ENCODE peak calls at places on chromosomes 11 and 22, in seven cellular contexts. One of them, this sample, is unnamed.

GRCh38 chr11:123451183-123451907 is 21.3 kb downstream of the GRAMD1B start:
- DNase-seq in lower leg skin: no peak
- DNase-seq in uterus: no peak
- DNase-seq in stomach: no peak
- DNase-seq in right lobe of liver: no peak
- DNase-seq in A549: no peak
- DNase-seq in GM12891: no peak
- DNase-seq in this sample: no peak

GRCh38 chr22:31530816-31531180 is 34.5 kb downstream of the SFI1 start:
- DNase-seq in lower leg skin: no peak
- DNase-seq in uterus: no peak
- DNase-seq in stomach: no peak
- DNase-seq in right lobe of liver: no peak
- DNase-seq in A549: no peak
- DNase-seq in GM12891: no peak
- DNase-seq in this sample: no peak

GRCh38 chr22:50016988-50017700 is 4.6 kb upstream of the IL17REL start:
- DNase-seq in lower leg skin: no peak
- DNase-seq in uterus: no peak
- DNase-seq in stomach: peak
- DNase-seq in right lobe of liver: no peak
- DNase-seq in A549: no peak
- DNase-seq in GM12891: no peak
- DNase-seq in this sample: no peak

GRCh38 chr11:122375687-122376399 is 259.8 kb upstream of the BLID start:
- DNase-seq in lower leg skin: no peak
- DNase-seq in uterus: no peak
- DNase-seq in stomach: no peak
- DNase-seq in right lobe of liver: no peak
- DNase-seq in A549: no peak
- DNase-seq in GM12891: no peak
- DNase-seq in this sample: peak

GRCh38 chr11:10473371-10473770 is 18.3 kb downstream of the AMPD3 start:
- DNase-seq in lower leg skin: no peak
- DNase-seq in uterus: no peak
- DNase-seq in stomach: no peak
- DNase-seq in right lobe of liver: no peak
- DNase-seq in A549: no peak
- DNase-seq in GM12891: no peak
- DNase-seq in this sample: no peak

GRCh38 chr11:3104961-3105790 is 48.0 kb upstream of the CARS1 start:
- DNase-seq in lower leg skin: no peak
- DNase-seq in uterus: no peak
- DNase-seq in stomach: peak
- DNase-seq in right lobe of liver: no peak
- DNase-seq in A549: no peak
- DNase-seq in GM12891: no peak
- DNase-seq in this sample: no peak

GRCh38 chr11:102560555-102561011 is 30.0 kb upstream of the MMP7 start:
- DNase-seq in lower leg skin: peak
- DNase-seq in uterus: no peak
- DNase-seq in stomach: no peak
- DNase-seq in right lobe of liver: no peak
- DNase-seq in A549: no peak
- DNase-seq in GM12891: no peak
- DNase-seq in this sample: no peak

GRCh38 chr22:19888131-19888746 is 33.6 kb upstream of the GNB1L start:
- DNase-seq in lower leg skin: no peak
- DNase-seq in uterus: no peak
- DNase-seq in stomach: no peak
- DNase-seq in right lobe of liver: no peak
- DNase-seq in A549: no peak
- DNase-seq in GM12891: no peak
- DNase-seq in this sample: no peak

GRCh38 chr22:40400173-40400572 is 29.8 kb downstream of the SGSM3 start:
- DNase-seq in lower leg skin: no peak
- DNase-seq in uterus: no peak
- DNase-seq in stomach: peak
- DNase-seq in right lobe of liver: no peak
- DNase-seq in A549: no peak
- DNase-seq in GM12891: no peak
- DNase-seq in this sample: no peak

GRCh38 chr11:650482-650881 is 13.4 kb downstream of the DRD4 start:
- DNase-seq in lower leg skin: no peak
- DNase-seq in uterus: no peak
- DNase-seq in stomach: no peak
- DNase-seq in right lobe of liver: no peak
- DNase-seq in A549: no peak
- DNase-seq in GM12891: no peak
- DNase-seq in this sample: no peak

GRCh38 chr11:62611705-62612365 is 740 bp downstream of the EML3 start:
- DNase-seq in lower leg skin: no peak
- DNase-seq in uterus: peak
- DNase-seq in stomach: peak
- DNase-seq in right lobe of liver: no peak
- DNase-seq in A549: peak
- DNase-seq in GM12891: peak
- DNase-seq in this sample: peak

GRCh38 chr22:20873215-20873614 is 14.4 kb downstream of the SNAP29 start:
- DNase-seq in lower leg skin: no peak
- DNase-seq in uterus: no peak
- DNase-seq in stomach: no peak
- DNase-seq in right lobe of liver: no peak
- DNase-seq in A549: no peak
- DNase-seq in GM12891: no peak
- DNase-seq in this sample: no peak

GRCh38 chr11:79466411-79466810 is 25.6 kb upstream of the TENM4 start:
- DNase-seq in lower leg skin: no peak
- DNase-seq in uterus: no peak
- DNase-seq in stomach: no peak
- DNase-seq in right lobe of liver: no peak
- DNase-seq in A549: no peak
- DNase-seq in GM12891: no peak
- DNase-seq in this sample: peak

GRCh38 chr22:46997311-46997970 is 235.0 kb downstream of the TBC1D22A start:
- DNase-seq in lower leg skin: no peak
- DNase-seq in uterus: no peak
- DNase-seq in stomach: no peak
- DNase-seq in right lobe of liver: no peak
- DNase-seq in A549: no peak
- DNase-seq in GM12891: no peak
- DNase-seq in this sample: no peak

GRCh38 chr11:128471138-128471661 is 116.2 kb downstream of the ETS1 start:
- DNase-seq in lower leg skin: no peak
- DNase-seq in uterus: no peak
- DNase-seq in stomach: no peak
- DNase-seq in right lobe of liver: no peak
- DNase-seq in A549: no peak
- DNase-seq in GM12891: no peak
- DNase-seq in this sample: no peak

GRCh38 chr11:128473631-128474030 is 113.7 kb downstream of the ETS1 start:
- DNase-seq in lower leg skin: no peak
- DNase-seq in uterus: no peak
- DNase-seq in stomach: no peak
- DNase-seq in right lobe of liver: no peak
- DNase-seq in A549: no peak
- DNase-seq in GM12891: no peak
- DNase-seq in this sample: no peak

GRCh38 chr11:128470081-128470480 is 117.3 kb downstream of the ETS1 start:
- DNase-seq in lower leg skin: no peak
- DNase-seq in uterus: no peak
- DNase-seq in stomach: no peak
- DNase-seq in right lobe of liver: no peak
- DNase-seq in A549: no peak
- DNase-seq in GM12891: no peak
- DNase-seq in this sample: no peak

GRCh38 chr11:128474036-128474874 is 113.1 kb downstream of the ETS1 start:
- DNase-seq in lower leg skin: no peak
- DNase-seq in uterus: no peak
- DNase-seq in stomach: no peak
- DNase-seq in right lobe of liver: no peak
- DNase-seq in A549: no peak
- DNase-seq in GM12891: no peak
- DNase-seq in this sample: no peak

GRCh38 chr11:128472128-128473110 is 114.9 kb downstream of the ETS1 start:
- DNase-seq in lower leg skin: no peak
- DNase-seq in uterus: no peak
- DNase-seq in stomach: no peak
- DNase-seq in right lobe of liver: no peak
- DNase-seq in A549: no peak
- DNase-seq in GM12891: no peak
- DNase-seq in this sample: no peak
- TF ChIP-seq POLR2A in lower leg skin: no peak
- TF ChIP-seq POLR2A in uterus: no peak
- TF ChIP-seq POLR2A in stomach: no peak
- TF ChIP-seq POLR2A in right lobe of liver: no peak
- TF ChIP-seq POLR2A in A549: no peak
- TF ChIP-seq POLR2A in GM12891: peak
- TF ChIP-seq POLR2A in this sample: no peak

GRCh38 chr22:44045171-44045570 is 21.1 kb downstream of the PARVB start:
- DNase-seq in lower leg skin: no peak
- DNase-seq in uterus: no peak
- DNase-seq in stomach: no peak
- DNase-seq in right lobe of liver: no peak
- DNase-seq in A549: no peak
- DNase-seq in GM12891: no peak
- DNase-seq in this sample: no peak

GRCh38 chr22:44042822-44043221 is 18.7 kb downstream of the PARVB start:
- DNase-seq in lower leg skin: no peak
- DNase-seq in uterus: no peak
- DNase-seq in stomach: no peak
- DNase-seq in right lobe of liver: no peak
- DNase-seq in A549: no peak
- DNase-seq in GM12891: no peak
- DNase-seq in this sample: no peak

GRCh38 chr22:44049369-44050231 is 25.5 kb downstream of the PARVB start:
- DNase-seq in lower leg skin: no peak
- DNase-seq in uterus: peak
- DNase-seq in stomach: no peak
- DNase-seq in right lobe of liver: no peak
- DNase-seq in A549: no peak
- DNase-seq in GM12891: no peak
- DNase-seq in this sample: no peak

GRCh38 chr22:44047891-44048301 is 23.8 kb downstream of the PARVB start:
- DNase-seq in lower leg skin: no peak
- DNase-seq in uterus: no peak
- DNase-seq in stomach: no peak
- DNase-seq in right lobe of liver: no peak
- DNase-seq in A549: no peak
- DNase-seq in GM12891: no peak
- DNase-seq in this sample: no peak

DNA sequence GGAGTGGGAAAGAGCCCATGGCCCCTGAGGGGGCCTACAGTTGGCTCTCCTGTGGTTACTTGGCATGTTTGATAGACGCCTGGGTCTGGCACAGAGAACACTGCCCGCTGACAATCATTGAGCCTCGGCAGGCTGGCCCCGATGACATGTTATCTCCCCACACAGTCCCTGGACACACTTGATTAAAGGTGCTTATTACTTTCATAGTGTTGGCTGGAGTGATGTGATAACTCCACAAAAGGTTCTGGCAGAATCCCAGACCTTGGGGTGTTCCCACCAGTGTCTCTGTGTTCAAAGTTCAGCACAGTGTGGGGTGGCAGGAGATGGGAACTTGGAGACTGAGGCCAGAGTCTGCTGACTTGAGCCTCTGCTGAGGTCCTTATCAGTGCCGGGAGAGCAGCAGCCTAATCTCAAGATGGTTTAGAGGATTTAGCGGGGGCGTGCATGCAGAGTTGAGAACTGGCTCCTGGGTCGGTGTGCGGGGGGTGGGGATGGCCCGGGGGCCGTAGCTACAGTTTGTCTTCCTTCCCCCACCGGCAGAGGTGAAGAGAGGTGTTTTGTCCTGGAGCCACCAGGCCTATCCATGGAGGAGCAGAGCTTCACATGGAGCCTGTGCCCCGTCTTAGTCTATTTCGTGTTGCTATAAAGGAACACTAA is 22.5 kb downstream of the PARVB start:
- DNase-seq in lower leg skin: no peak
- DNase-seq in uterus: no peak
- DNase-seq in stomach: no peak
- DNase-seq in right lobe of liver: no peak
- DNase-seq in A549: no peak
- DNase-seq in GM12891: no peak
- DNase-seq in this sample: no peak
- TF ChIP-seq POLR2A in lower leg skin: no peak
- TF ChIP-seq POLR2A in uterus: no peak
- TF ChIP-seq POLR2A in stomach: no peak
- TF ChIP-seq POLR2A in right lobe of liver: no peak
- TF ChIP-seq POLR2A in A549: no peak
- TF ChIP-seq POLR2A in GM12891: no peak
- TF ChIP-seq POLR2A in this sample: no peak

GRCh38 chr11:101279728-101280127 is 150.1 kb upstream of the PGR start:
- DNase-seq in lower leg skin: no peak
- DNase-seq in uterus: no peak
- DNase-seq in stomach: no peak
- DNase-seq in right lobe of liver: no peak
- DNase-seq in A549: no peak
- DNase-seq in GM12891: no peak
- DNase-seq in this sample: no peak
- TF ChIP-seq POLR2A in lower leg skin: no peak
- TF ChIP-seq POLR2A in uterus: no peak
- TF ChIP-seq POLR2A in stomach: no peak
- TF ChIP-seq POLR2A in right lobe of liver: no peak
- TF ChIP-seq POLR2A in A549: no peak
- TF ChIP-seq POLR2A in GM12891: no peak
- TF ChIP-seq POLR2A in this sample: no peak

DNA sequence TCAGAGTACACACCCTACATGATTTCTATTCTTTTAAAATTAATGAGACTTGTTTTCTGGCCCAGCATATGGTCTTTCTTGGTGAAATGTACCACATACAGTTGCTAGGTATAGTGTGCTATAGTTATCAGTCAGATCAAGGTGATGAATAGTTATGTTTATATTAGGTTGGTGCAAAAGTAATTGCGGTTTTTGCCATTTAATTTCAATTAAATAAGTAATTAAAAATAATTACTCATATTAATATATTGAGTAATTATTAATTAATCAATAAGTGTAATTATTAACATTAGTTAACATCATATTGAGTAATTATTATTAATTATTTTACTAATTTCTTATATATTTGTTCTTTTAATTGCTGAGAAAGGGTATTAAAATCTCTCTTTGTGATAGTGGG is 56.1 kb downstream of the MYEOV start:
- DNase-seq in lower leg skin: no peak
- DNase-seq in uterus: no peak
- DNase-seq in stomach: no peak
- DNase-seq in right lobe of liver: no peak
- DNase-seq in A549: no peak
- DNase-seq in GM12891: no peak
- DNase-seq in this sample: no peak
- TF ChIP-seq POLR2A in lower leg skin: no peak
- TF ChIP-seq POLR2A in uterus: no peak
- TF ChIP-seq POLR2A in stomach: no peak
- TF ChIP-seq POLR2A in right lobe of liver: no peak
- TF ChIP-seq POLR2A in A549: no peak
- TF ChIP-seq POLR2A in GM12891: no peak
- TF ChIP-seq POLR2A in this sample: no peak

This sample was measured in H54.